ENCODE peak calls at places on chromosomes 13 and 19, in eight cellular contexts. Q is tibial artery, G is mucosa of descending colon, H is foreskin fibroblast, V is HL-60, K is WERI-Rb-1, X is body of pancreas, N is hepatocyte. Y is an unnamed sample.

GRCh38 chr19:10508707-10509106 is 5.6 kb upstream of the KEAP1 start:
- DNase-seq in Q (no peak), G (no peak), H (no peak), V (no peak), K (no peak), X (no peak), N (no peak), Y (no peak)

GRCh38 chr19:33832633-33833032 is 36.0 kb downstream of the KCTD15 start:
- DNase-seq in Q (no peak), G (no peak), H (no peak), V (no peak), K (no peak), X (no peak), N (no peak), Y (no peak)

GRCh38 chr19:29675650-29676186 is 10.5 kb downstream of the PLEKHF1 start:
- DNase-seq in Q (peak), G (no peak), H (no peak), V (no peak), K (no peak), X (no peak), N (no peak), Y (no peak)

GRCh38 chr19:48397263-48397635 is 3.8 kb downstream of the GRIN2D start:
- DNase-seq in Q (no peak), G (no peak), H (no peak), V (no peak), K (no peak), X (no peak), N (no peak), Y (no peak)

GRCh38 chr13:26653310-26653709 is 95.8 kb downstream of the WASF3 start:
- DNase-seq in Q (no peak), G (no peak), H (peak), V (no peak), K (no peak), X (no peak), N (no peak), Y (no peak)

GRCh38 chr13:79810671-79811070 is 329.7 kb downstream of the NDFIP2 start:
- DNase-seq in Q (no peak), G (no peak), H (peak), V (no peak), K (no peak), X (no peak), N (no peak), Y (no peak)

GRCh38 chr19:10173527-10173926 is 21.2 kb downstream of the DNMT1 start:
- DNase-seq in Q (no peak), G (no peak), H (peak), V (no peak), K (no peak), X (no peak), N (no peak), Y (no peak)

GRCh38 chr19:38509027-38509426 is 75.5 kb downstream of the RYR1 start:
- DNase-seq in Q (no peak), G (no peak), H (no peak), V (no peak), K (no peak), X (no peak), N (no peak), Y (no peak)

GRCh38 chr13:96824110-96824509 is 170.2 kb downstream of the OXGR1 start:
- DNase-seq in Q (no peak), G (no peak), H (no peak), V (peak), K (no peak), X (no peak), N (no peak), Y (no peak)

GRCh38 chr13:38641164-38641948 is 45.5 kb upstream of the FREM2 start:
- DNase-seq in Q (no peak), G (no peak), H (no peak), V (no peak), K (no peak), X (no peak), N (no peak), Y (no peak)

GRCh38 chr13:97257800-97258799 is 36.0 kb downstream of the MBNL2 start:
- DNase-seq in Q (peak), G (no peak), H (peak), V (no peak), K (no peak), X (peak), N (peak), Y (no peak)

GRCh38 chr13:91185294-91185863 is 162.1 kb upstream of the MIR17HG start:
- DNase-seq in Q (no peak), G (no peak), H (no peak), V (no peak), K (no peak), X (no peak), N (no peak), Y (no peak)

GRCh38 chr19:38861368-38861767 is 11.6 kb upstream of the HNRNPL start:
- DNase-seq in Q (no peak), G (no peak), H (no peak), V (no peak), K (no peak), X (no peak), N (no peak), Y (no peak)

GRCh38 chr19:41327076-41327475 is 17.1 kb downstream of the CCDC97 start:
- DNase-seq in Q (no peak), G (no peak), H (no peak), V (peak), K (no peak), X (no peak), N (no peak), Y (no peak)

GRCh38 chr13:68076046-68076445 is 845.9 kb upstream of the PCDH9 start:
- DNase-seq in Q (no peak), G (no peak), H (no peak), V (no peak), K (no peak), X (no peak), N (no peak), Y (no peak)

GRCh38 chr13:111066544-111066943 is 48.6 kb upstream of the ARHGEF7 start:
- DNase-seq in Q (no peak), G (peak), H (no peak), V (no peak), K (no peak), X (no peak), N (no peak), Y (no peak)

GRCh38 chr13:49697468-49697867 is 6.2 kb upstream of the EBPL start:
- DNase-seq in Q (no peak), G (no peak), H (no peak), V (no peak), K (no peak), X (no peak), N (no peak), Y (no peak)

GRCh38 chr19:44875666-44876418 is 15.2 kb upstream of the TOMM40 start:
- DNase-seq in Q (no peak), G (peak), H (no peak), V (no peak), K (peak), X (peak), N (no peak), Y (no peak)

GRCh38 chr19:44874317-44874716 is 16.7 kb upstream of the TOMM40 start:
- DNase-seq in Q (no peak), G (no peak), H (no peak), V (no peak), K (no peak), X (no peak), N (no peak), Y (no peak)

GRCh38 chr19:44872661-44873060 is 18.4 kb upstream of the TOMM40 start:
- DNase-seq in Q (no peak), G (no peak), H (no peak), V (no peak), K (no peak), X (no peak), N (no peak), Y (no peak)

GRCh38 chr19:44869728-44870470 is 21.2 kb upstream of the TOMM40 start:
- DNase-seq in Q (peak), G (no peak), H (no peak), V (peak), K (no peak), X (no peak), N (no peak), Y (no peak)

GRCh38 chr19:44871809-44872208 is 19.2 kb upstream of the TOMM40 start:
- DNase-seq in Q (no peak), G (no peak), H (no peak), V (no peak), K (no peak), X (no peak), N (no peak), Y (no peak)
- H3K4me3 ChIP-seq in Q (no peak), G (no peak), H (no peak), V (no peak), K (no peak), X (no peak), N (no peak), Y (no peak)

DNA sequence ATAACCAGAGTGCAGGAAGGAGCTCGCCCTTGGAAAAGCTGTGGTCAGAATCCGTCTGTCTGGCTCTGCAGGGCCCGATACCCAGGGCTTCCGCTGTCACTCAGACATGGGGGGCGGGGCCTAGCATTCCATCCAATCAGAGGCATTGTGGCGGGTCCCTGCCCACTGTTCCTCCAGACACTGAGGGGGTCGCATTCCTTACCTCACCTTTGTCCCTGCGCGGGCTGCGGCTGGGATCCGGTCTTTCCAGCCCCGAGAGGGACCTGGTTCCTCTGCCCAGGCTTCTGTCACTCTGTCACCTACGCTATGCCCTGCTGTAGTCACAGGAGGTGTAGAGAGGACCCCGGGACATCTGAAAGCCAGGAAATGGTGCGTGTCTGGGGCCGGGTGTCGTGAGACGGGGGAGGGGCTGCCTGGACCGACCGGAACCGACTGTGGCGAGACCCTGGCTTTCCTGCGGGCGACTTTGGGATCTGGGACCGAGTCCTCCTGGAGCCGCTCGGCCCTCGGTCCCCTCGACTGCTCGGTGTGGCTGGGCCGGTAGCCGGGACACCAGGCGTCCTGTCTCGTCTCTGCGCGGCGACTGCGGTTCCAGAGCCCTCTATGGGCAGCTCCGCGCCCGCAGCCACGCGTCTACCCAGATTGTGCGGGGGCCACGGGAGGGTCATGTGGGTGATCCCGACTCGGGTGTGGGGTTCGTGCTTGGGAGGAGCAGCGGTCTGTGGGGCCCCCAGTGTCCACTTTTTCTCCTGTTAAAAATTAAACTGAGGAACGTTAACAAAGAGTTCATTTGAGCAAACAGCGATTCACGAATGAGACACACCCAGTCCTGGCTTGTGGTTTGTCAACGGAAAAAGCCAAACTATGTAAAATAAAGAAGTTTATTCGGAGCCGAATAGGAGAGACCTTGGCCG is at the start of gene ZNF69:
- DNase-seq in Q (peak), G (peak), H (peak), V (no peak), K (peak), X (peak), N (peak), Y (no peak)
- TF ChIP-seq CTCF in Q (peak), G (no peak), H (no peak), V (no peak), K (peak), X (no peak), N (no peak), Y (no peak)

GRCh38 chr13:92952161-92952560 is 274.4 kb upstream of the GPC6 start:
- DNase-seq in Q (no peak), G (no peak), H (no peak), V (no peak), K (no peak), X (no peak), N (no peak), Y (no peak)
- H3K4me3 ChIP-seq in Q (no peak), G (no peak), H (no peak), V (no peak), K (no peak), X (no peak), N (no peak), Y (no peak)

DNA sequence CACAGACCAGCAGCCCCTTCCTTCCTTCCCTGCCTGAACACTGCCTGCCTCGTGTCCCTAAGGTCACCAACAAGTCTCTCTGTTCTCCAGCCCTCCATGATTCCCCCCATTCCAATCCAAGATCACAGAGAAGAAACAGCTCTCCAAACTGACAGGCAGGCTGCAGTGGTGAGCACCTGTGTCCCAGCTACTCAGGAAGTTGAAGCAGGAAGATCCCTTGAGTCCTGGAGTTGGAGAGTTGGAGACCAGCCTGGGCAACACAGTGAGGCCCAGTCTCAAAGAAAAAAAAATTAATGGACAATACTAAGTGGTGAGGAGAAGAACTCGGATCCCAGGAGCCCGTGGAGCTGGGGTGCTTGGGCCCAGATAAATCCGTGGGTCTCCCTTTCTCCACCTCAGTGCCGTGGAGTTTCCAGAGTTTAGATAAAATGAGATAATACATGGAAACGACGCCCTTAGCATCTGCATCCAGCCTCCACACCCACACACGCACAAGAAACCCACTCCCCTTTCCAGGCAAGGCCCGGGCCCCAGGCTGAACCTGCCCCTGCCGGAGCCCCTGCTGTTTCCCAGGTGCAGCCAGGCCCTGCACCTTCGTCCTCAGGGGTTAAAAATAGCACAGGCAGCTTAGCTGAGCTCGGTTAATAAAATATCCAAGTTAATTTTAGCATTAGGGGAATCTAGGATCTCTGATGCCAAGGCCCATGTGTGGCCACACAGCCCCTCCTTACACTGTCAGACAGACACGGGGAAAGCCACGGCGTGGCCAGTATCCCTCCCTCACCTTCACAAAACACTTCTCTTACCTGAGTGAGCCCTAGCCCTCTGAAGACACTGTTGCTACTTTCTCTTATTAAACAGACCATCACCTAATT is 4.7 kb downstream of the RASA3 start:
- DNase-seq in Q (no peak), G (no peak), H (no peak), V (no peak), K (no peak), X (no peak), N (no peak), Y (no peak)
- TF ChIP-seq CTCF in Q (no peak), G (no peak), H (no peak), V (no peak), K (no peak), X (no peak), N (no peak), Y (no peak)

GRCh38 chr13:50842711-50843255 is 709 bp downstream of the DLEU7 start:
- DNase-seq in Q (no peak), G (no peak), H (no peak), V (no peak), K (no peak), X (no peak), N (no peak), Y (no peak)
- H3K4me3 ChIP-seq in Q (peak), G (no peak), H (no peak), V (no peak), K (no peak), X (no peak), N (no peak), Y (no peak)

DNA sequence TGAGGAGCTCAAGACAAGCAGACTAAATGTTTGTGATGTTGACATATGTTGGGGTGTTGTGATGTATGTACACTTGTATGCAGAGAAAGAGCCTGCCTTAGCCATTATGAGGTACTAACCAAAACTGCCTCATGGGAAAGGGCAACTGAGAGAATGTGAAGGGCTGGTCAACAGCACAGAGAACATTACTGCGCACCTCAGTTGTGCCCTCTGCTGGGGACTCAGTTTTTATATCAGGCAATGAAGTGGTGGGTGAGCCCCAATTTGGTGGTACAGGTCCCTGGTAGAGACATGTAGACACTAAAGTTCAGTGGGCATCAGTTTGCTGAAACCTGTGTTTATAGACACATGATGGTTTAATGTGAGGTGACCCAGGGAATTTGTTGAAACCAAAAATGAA is 286.9 kb downstream of the DCT start:
- DNase-seq in Q (no peak), G (peak), H (no peak), V (peak), K (peak), X (no peak), N (peak), Y (no peak)
- TF ChIP-seq CTCF in Q (no peak), G (no peak), H (no peak), V (no peak), K (peak), X (no peak), N (peak), Y (peak)

GRCh38 chr13:22937241-22937640 is 243.5 kb upstream of the SGCG start:
- DNase-seq in Q (no peak), G (no peak), H (no peak), V (no peak), K (no peak), X (no peak), N (no peak), Y (no peak)
- H3K4me3 ChIP-seq in Q (no peak), G (no peak), H (no peak), V (no peak), K (no peak), X (no peak), N (no peak), Y (no peak)

GRCh38 chr19:47037766-47038165 is 10.7 kb downstream of the TMEM160 start:
- DNase-seq in Q (no peak), G (no peak), H (no peak), V (no peak), K (no peak), X (no peak), N (no peak), Y (no peak)

GRCh38 chr19:47040869-47041268 is 7.6 kb downstream of the TMEM160 start:
- DNase-seq in Q (no peak), G (no peak), H (no peak), V (no peak), K (no peak), X (no peak), N (no peak), Y (no peak)

GRCh38 chr19:47036233-47036651 is 12.2 kb downstream of the TMEM160 start:
- DNase-seq in Q (no peak), G (peak), H (peak), V (peak), K (peak), X (peak), N (peak), Y (no peak)

GRCh38 chr19:47035495-47036232 is 12.8 kb downstream of the TMEM160 start:
- DNase-seq in Q (peak), G (peak), H (peak), V (peak), K (peak), X (peak), N (peak), Y (no peak)

DNA sequence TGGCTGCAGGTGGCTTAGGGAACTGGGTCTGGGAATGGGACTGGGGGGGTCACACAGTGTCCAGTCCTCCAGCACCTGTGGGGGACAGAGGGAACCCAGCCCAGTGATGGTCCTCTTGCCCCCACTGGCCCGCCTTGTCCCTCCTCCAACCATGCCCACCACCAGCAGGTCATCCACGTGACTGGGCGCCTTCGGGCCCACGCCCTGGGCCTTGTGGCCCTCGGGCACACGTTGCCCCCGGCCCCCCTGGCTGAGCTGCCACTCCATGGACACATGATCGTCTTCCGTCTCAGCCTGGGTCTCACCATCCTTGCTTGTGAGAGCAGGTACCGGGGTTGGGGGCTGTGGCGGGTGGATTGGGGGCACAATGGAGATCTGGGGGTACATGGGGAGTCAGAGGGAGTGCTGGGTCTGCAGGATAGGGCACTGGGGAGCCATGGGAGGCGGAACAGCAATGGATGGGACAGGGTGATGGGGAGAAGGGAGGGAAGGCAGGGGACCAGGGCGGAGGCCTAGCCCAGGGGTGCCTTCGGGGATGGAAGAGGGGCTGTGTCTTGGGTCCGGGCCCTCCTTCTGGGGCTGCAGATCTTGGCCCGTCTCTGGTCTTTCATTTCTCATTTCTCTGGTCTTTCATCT is 9.1 kb downstream of the TMEM160 start:
- DNase-seq in Q (no peak), G (no peak), H (no peak), V (no peak), K (no peak), X (no peak), N (no peak), Y (no peak)
- TF ChIP-seq CTCF in Q (no peak), G (no peak), H (no peak), V (no peak), K (no peak), X (no peak), N (no peak), Y (no peak)

DNA sequence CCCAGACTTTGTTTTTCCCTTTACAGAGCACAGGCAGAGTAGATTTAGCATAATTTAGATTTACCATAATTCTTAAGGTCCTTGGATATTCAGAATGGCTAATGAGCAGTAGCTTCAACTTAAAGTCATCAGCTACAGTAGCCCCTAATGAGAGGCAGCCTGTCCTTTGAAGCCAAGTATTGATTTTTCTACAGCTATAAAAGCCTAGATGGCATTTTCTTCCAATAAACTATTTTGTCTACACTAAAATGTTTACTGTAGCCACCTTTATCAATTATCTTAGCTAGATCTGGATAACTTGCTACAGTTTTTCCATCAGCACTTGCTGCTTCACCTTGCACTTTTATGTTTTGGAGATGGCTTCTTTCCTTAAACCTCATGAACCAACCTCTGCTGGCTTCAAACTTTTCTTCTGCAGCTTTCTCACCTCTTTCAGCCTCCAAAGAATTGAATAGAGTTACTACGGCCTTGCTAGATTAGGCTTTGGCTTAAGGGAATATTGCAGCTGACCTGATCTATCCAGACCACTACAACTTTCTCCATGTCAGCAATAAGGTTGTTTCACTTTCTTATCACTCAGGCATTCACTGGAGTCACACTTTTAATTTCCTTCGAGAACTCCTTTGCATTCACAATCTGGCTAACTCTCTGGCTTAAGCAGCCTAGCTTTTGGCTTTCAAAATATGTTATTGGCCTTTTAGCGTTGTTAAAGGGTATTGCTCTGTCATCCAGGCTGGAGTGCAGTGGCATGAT is 26.6 kb downstream of the BRD4 start:
- DNase-seq in Q (no peak), G (no peak), H (no peak), V (no peak), K (no peak), X (no peak), N (no peak), Y (no peak)
- H3K4me3 ChIP-seq in Q (no peak), G (no peak), H (no peak), V (no peak), K (no peak), X (no peak), N (no peak), Y (no peak)

GRCh38 chr19:5032101-5032967 is 63.4 kb downstream of the KDM4B start:
- DNase-seq in Q (no peak), G (no peak), H (no peak), V (no peak), K (no peak), X (no peak), N (no peak), Y (no peak)
- TF ChIP-seq CTCF in Q (no peak), G (no peak), H (no peak), V (no peak), K (no peak), X (no peak), N (no peak), Y (no peak)